ENCODE peak calls at places on chromosomes 13 and 19, in five cellular contexts. One of them, this sample, is unnamed.

GRCh38 chr13:25981060-25981459 is 70.8 kb downstream of the SHISA2 start:
- DNase-seq in K562: no peak
- DNase-seq in SK-N-SH: no peak
- DNase-seq in GM12878: no peak
- DNase-seq in HepG2: no peak
- DNase-seq in this sample: peak

GRCh38 chr13:107276936-107277335 is 709.0 kb upstream of the ARGLU1 start:
- DNase-seq in K562: no peak
- DNase-seq in GM12878: no peak
- DNase-seq in SK-N-SH: no peak
- DNase-seq in HepG2: no peak
- DNase-seq in this sample: no peak

GRCh38 chr19:2699413-2700142 is 2.9 kb downstream of the GNG7 start:
- DNase-seq in HepG2: no peak
- DNase-seq in K562: no peak
- DNase-seq in SK-N-SH: no peak
- DNase-seq in GM12878: no peak
- DNase-seq in this sample: no peak

GRCh38 chr13:95457294-95457693 is 95.2 kb upstream of the CLDN10 start:
- DNase-seq in K562: no peak
- DNase-seq in GM12878: peak
- DNase-seq in HepG2: no peak
- DNase-seq in SK-N-SH: no peak
- DNase-seq in this sample: no peak

GRCh38 chr13:73428137-73428536 is 369.3 kb downstream of the KLF5 start:
- DNase-seq in HepG2: no peak
- DNase-seq in SK-N-SH: no peak
- DNase-seq in GM12878: no peak
- DNase-seq in K562: no peak
- DNase-seq in this sample: no peak

GRCh38 chr19:35558400-35559280 is 4.8 kb downstream of the ATP4A start:
- DNase-seq in GM12878: no peak
- DNase-seq in SK-N-SH: no peak
- DNase-seq in HepG2: no peak
- DNase-seq in K562: no peak
- DNase-seq in this sample: no peak

GRCh38 chr13:82878536-82878935 is 1003.7 kb downstream of the SLITRK1 start:
- DNase-seq in HepG2: no peak
- DNase-seq in K562: no peak
- DNase-seq in SK-N-SH: no peak
- DNase-seq in GM12878: no peak
- DNase-seq in this sample: no peak

GRCh38 chr13:44629465-44630183 is 53.5 kb upstream of the TSC22D1 start:
- DNase-seq in K562: no peak
- DNase-seq in SK-N-SH: no peak
- DNase-seq in GM12878: no peak
- DNase-seq in HepG2: no peak
- DNase-seq in this sample: no peak

GRCh38 chr13:89066868-89067466 is 1395.8 kb downstream of the SLITRK5 start:
- DNase-seq in K562: no peak
- DNase-seq in SK-N-SH: peak
- DNase-seq in GM12878: no peak
- DNase-seq in HepG2: peak
- DNase-seq in this sample: peak

GRCh38 chr19:34241513-34242337 is 12.6 kb upstream of the GARRE1 start:
- DNase-seq in GM12878: no peak
- DNase-seq in K562: no peak
- DNase-seq in SK-N-SH: no peak
- DNase-seq in HepG2: peak
- DNase-seq in this sample: no peak

GRCh38 chr19:14181906-14182305 is 24.1 kb downstream of the ADGRL1 start:
- DNase-seq in GM12878: no peak
- DNase-seq in SK-N-SH: peak
- DNase-seq in HepG2: no peak
- DNase-seq in K562: no peak
- DNase-seq in this sample: no peak

GRCh38 chr13:91072511-91072910 is 275.0 kb upstream of the MIR17HG start:
- DNase-seq in SK-N-SH: no peak
- DNase-seq in GM12878: no peak
- DNase-seq in K562: no peak
- DNase-seq in HepG2: no peak
- DNase-seq in this sample: no peak

DNA sequence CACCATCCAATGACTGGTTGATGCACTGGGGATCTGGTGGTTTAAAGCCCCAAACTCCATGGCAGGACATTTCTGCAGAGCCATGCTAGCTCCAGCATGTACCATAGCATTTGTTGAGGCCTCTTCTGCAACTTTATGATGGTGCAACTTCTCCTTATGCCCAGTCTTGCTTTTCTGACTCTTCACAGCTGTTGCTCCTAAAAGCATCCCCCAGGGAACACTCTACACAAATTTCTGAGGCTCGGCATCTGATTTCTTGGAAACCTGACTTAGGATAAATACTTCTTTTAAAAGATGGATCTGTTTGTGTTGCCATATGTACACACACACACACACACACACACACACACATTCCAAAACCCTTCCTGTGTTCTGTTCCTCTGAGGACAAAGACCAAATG is 388.6 kb upstream of the ZNF507 start:
- DNase-seq in HepG2: no peak
- DNase-seq in GM12878: no peak
- DNase-seq in K562: no peak
- DNase-seq in SK-N-SH: no peak
- DNase-seq in this sample: no peak
- TF ChIP-seq REST in HepG2: no peak
- TF ChIP-seq REST in GM12878: no peak
- TF ChIP-seq REST in K562: no peak
- TF ChIP-seq REST in SK-N-SH: no peak
- TF ChIP-seq REST in this sample: no peak

GRCh38 chr19:56690668-56691067 is 19.1 kb upstream of the ZNF835 start:
- DNase-seq in HepG2: no peak
- DNase-seq in K562: no peak
- DNase-seq in GM12878: no peak
- DNase-seq in SK-N-SH: no peak
- DNase-seq in this sample: no peak

GRCh38 chr19:56681702-56682101 is 10.1 kb upstream of the ZNF835 start:
- DNase-seq in GM12878: no peak
- DNase-seq in K562: no peak
- DNase-seq in HepG2: no peak
- DNase-seq in SK-N-SH: no peak
- DNase-seq in this sample: no peak

GRCh38 chr19:56689198-56689597 is 17.6 kb upstream of the ZNF835 start:
- DNase-seq in K562: no peak
- DNase-seq in HepG2: no peak
- DNase-seq in SK-N-SH: no peak
- DNase-seq in GM12878: no peak
- DNase-seq in this sample: no peak

GRCh38 chr19:56683119-56683518 is 11.6 kb upstream of the ZNF835 start:
- DNase-seq in SK-N-SH: no peak
- DNase-seq in GM12878: no peak
- DNase-seq in HepG2: no peak
- DNase-seq in K562: no peak
- DNase-seq in this sample: no peak

GRCh38 chr19:56687036-56687435 is 15.5 kb upstream of the ZNF835 start:
- DNase-seq in GM12878: no peak
- DNase-seq in HepG2: no peak
- DNase-seq in SK-N-SH: no peak
- DNase-seq in K562: no peak
- DNase-seq in this sample: no peak
- TF ChIP-seq GABPA in GM12878: no peak
- TF ChIP-seq GABPA in HepG2: no peak
- TF ChIP-seq GABPA in SK-N-SH: no peak
- TF ChIP-seq GABPA in K562: no peak
- TF ChIP-seq GABPA in this sample: no peak

GRCh38 chr19:58385313-58386165 is 1.5 kb upstream of the RPS5 start:
- DNase-seq in K562: no peak
- DNase-seq in HepG2: no peak
- DNase-seq in SK-N-SH: no peak
- DNase-seq in GM12878: no peak
- DNase-seq in this sample: no peak
- TF ChIP-seq REST in K562: no peak
- TF ChIP-seq REST in HepG2: no peak
- TF ChIP-seq REST in SK-N-SH: no peak
- TF ChIP-seq REST in GM12878: no peak
- TF ChIP-seq REST in this sample: no peak

GRCh38 chr13:43544011-43544410 is 242.8 kb downstream of the ENOX1 start:
- DNase-seq in HepG2: no peak
- DNase-seq in K562: no peak
- DNase-seq in GM12878: no peak
- DNase-seq in SK-N-SH: no peak
- DNase-seq in this sample: no peak
- TF ChIP-seq GABPA in HepG2: no peak
- TF ChIP-seq GABPA in K562: no peak
- TF ChIP-seq GABPA in GM12878: no peak
- TF ChIP-seq GABPA in SK-N-SH: no peak
- TF ChIP-seq GABPA in this sample: no peak

This sample was measured in HL-60.